ENCODE peak calls at places on chromosomes 1 and 21, in five cellular contexts. One of them, this sample, is unnamed.
A peak's percentile ranks its signal among the peaks of the same experiment; 100 is the strongest.

GRCh38 chr1:98794196-98794886 is 132.8 kb downstream of the SNX7 start:
- DNase-seq in HepG2: peak; percentile 42
- DNase-seq in H1: peak; percentile 19
- DNase-seq in A549: peak; percentile 56
- DNase-seq in K562: peak; percentile 12
- DNase-seq in this sample: peak; percentile 80

GRCh38 chr21:41130883-41131282 is 37.1 kb upstream of the BACE2 start:
- DNase-seq in K562: no peak
- DNase-seq in A549: no peak
- DNase-seq in H1: no peak
- DNase-seq in HepG2: no peak
- DNase-seq in this sample: no peak

GRCh38 chr1:151134396-151134795 is 12.0 kb downstream of the SEMA6C start:
- DNase-seq in H1: no peak
- DNase-seq in K562: no peak
- DNase-seq in HepG2: no peak
- DNase-seq in A549: no peak
- DNase-seq in this sample: no peak

GRCh38 chr1:228098323-228098931 is 4.7 kb downstream of the C1orf35 start:
- DNase-seq in A549: no peak
- DNase-seq in H1: no peak
- DNase-seq in HepG2: no peak
- DNase-seq in K562: peak; percentile 9
- DNase-seq in this sample: no peak

GRCh38 chr21:42843021-42843420 is 36.3 kb downstream of the WDR4 start:
- DNase-seq in K562: no peak
- DNase-seq in HepG2: no peak
- DNase-seq in H1: no peak
- DNase-seq in A549: no peak
- DNase-seq in this sample: no peak

GRCh38 chr1:56715161-56715560 is 70.0 kb downstream of the PRKAA2 start:
- DNase-seq in K562: no peak
- DNase-seq in HepG2: no peak
- DNase-seq in A549: no peak
- DNase-seq in H1: no peak
- DNase-seq in this sample: no peak

GRCh38 chr1:234777850-234778214 is 167.9 kb upstream of the IRF2BP2 start:
- DNase-seq in H1: no peak
- DNase-seq in A549: no peak
- DNase-seq in K562: no peak
- DNase-seq in HepG2: no peak
- DNase-seq in this sample: no peak

GRCh38 chr1:42258218-42258617 is 76.8 kb downstream of the FOXJ3 start:
- DNase-seq in H1: no peak
- DNase-seq in HepG2: no peak
- DNase-seq in A549: no peak
- DNase-seq in K562: no peak
- DNase-seq in this sample: no peak

GRCh38 chr1:55217226-55217996 is 2.2 kb upstream of the USP24 start:
- DNase-seq in H1: no peak
- DNase-seq in K562: peak; percentile 38
- DNase-seq in HepG2: no peak
- DNase-seq in A549: no peak
- DNase-seq in this sample: peak; percentile 63

GRCh38 chr1:227759345-227760300 is 24.4 kb downstream of the SNAP47 start:
- DNase-seq in K562: no peak
- DNase-seq in H1: no peak
- DNase-seq in A549: no peak
- DNase-seq in HepG2: no peak
- DNase-seq in this sample: peak; percentile 18

GRCh38 chr1:85464497-85465098 is 361 bp downstream of the DDAH1 start:
- DNase-seq in A549: peak; percentile 55
- DNase-seq in K562: no peak
- DNase-seq in HepG2: peak; percentile 40
- DNase-seq in H1: peak; percentile 34
- DNase-seq in this sample: peak; percentile 90

GRCh38 chr1:54239603-54240002 is 39.6 kb downstream of the MRPL37 start:
- DNase-seq in H1: no peak
- DNase-seq in A549: no peak
- DNase-seq in HepG2: no peak
- DNase-seq in K562: no peak
- DNase-seq in this sample: no peak

GRCh38 chr1:234610061-234610581 is at the start of gene IRF2BP2:
- DNase-seq in A549: peak; percentile 89
- DNase-seq in H1: no peak
- DNase-seq in HepG2: peak; percentile 68
- DNase-seq in K562: peak; percentile 98
- DNase-seq in this sample: peak; percentile 87

GRCh38 chr1:182317489-182318180 is 74.0 kb downstream of the GLUL start:
- DNase-seq in HepG2: no peak
- DNase-seq in H1: no peak
- DNase-seq in A549: no peak
- DNase-seq in K562: no peak
- DNase-seq in this sample: no peak

GRCh38 chr1:242025681-242026080 is 26.8 kb upstream of the MAP1LC3C start:
- DNase-seq in HepG2: no peak
- DNase-seq in H1: no peak
- DNase-seq in K562: no peak
- DNase-seq in A549: no peak
- DNase-seq in this sample: no peak

GRCh38 chr1:172654535-172654934 is 4.4 kb upstream of the FASLG start:
- DNase-seq in HepG2: no peak
- DNase-seq in K562: no peak
- DNase-seq in A549: peak; percentile 41
- DNase-seq in H1: no peak
- DNase-seq in this sample: peak; percentile 33

GRCh38 chr1:79497193-79497773 is 490.8 kb upstream of the ADGRL4 start:
- DNase-seq in HepG2: peak; percentile 3
- DNase-seq in A549: peak; percentile 20
- DNase-seq in K562: peak; percentile 12
- DNase-seq in H1: no peak
- DNase-seq in this sample: peak; percentile 49

GRCh38 chr1:201119206-201119814 is 7.1 kb upstream of the CACNA1S start:
- DNase-seq in K562: peak; percentile 81
- DNase-seq in H1: no peak
- DNase-seq in A549: peak; percentile 62
- DNase-seq in HepG2: peak; percentile 22
- DNase-seq in this sample: peak; percentile 47

GRCh38 chr1:226749467-226749866 is 10.4 kb upstream of the ITPKB start:
- DNase-seq in K562: no peak
- DNase-seq in H1: no peak
- DNase-seq in HepG2: no peak
- DNase-seq in A549: no peak
- DNase-seq in this sample: no peak

DNA sequence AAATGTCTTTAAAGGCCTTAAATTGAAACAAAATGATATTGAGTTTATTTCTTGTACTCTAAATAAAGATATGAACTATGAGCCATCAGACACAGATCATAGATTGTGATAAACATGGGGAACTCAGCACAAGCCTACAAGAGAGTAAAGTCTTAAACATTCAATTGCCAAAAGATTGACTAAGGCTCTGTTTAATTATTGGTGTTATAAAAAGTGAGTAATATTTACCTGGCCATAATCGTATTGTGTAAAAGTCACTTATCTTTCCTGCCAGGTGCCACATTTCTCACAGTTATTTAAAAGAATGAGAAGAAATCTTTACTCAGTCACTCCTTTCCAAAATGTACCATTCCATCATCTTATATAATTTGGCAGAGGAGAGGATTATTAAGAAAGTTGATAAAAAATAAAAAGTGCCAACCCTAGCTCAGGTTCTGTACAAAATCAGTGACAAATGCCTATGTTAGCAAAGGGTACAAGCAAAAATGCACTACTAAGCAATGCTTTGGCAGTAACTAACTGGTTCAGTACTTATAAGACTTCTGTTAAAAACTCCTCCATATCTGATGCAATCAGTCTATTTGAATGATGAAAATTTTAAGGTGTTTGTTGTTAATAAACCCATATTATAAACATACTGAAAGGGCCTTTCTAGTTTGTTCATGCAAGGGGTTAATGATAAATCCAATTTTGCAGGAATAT is 5.8 kb upstream of the NR5A2 start:
- DNase-seq in K562: no peak
- DNase-seq in H1: no peak
- DNase-seq in HepG2: no peak
- DNase-seq in A549: peak; percentile 26
- DNase-seq in this sample: no peak
- H3K4me1 ChIP-seq in K562: no peaks in the 10 kb centered on the region
- H3K4me1 ChIP-seq in H1: no peaks in the 10 kb centered on the region
- H3K4me1 ChIP-seq in HepG2: no peaks in the 10 kb centered on the region
- H3K4me1 ChIP-seq in A549: peaks cover 53% of the 10 kb centered on the region
- H3K4me1 ChIP-seq in this sample: no peaks in the 10 kb centered on the region

GRCh38 chr1:9200441-9200840 is 34.1 kb upstream of the H6PD start:
- DNase-seq in A549: no peak
- DNase-seq in K562: no peak
- DNase-seq in H1: no peak
- DNase-seq in HepG2: no peak
- DNase-seq in this sample: no peak
- H3K4me2 ChIP-seq in A549: no peak overlapping the region
- H3K4me2 ChIP-seq in K562: no peak overlapping the region
- H3K4me2 ChIP-seq in H1: no peak overlapping the region
- H3K4me2 ChIP-seq in HepG2: no peak overlapping the region
- H3K4me2 ChIP-seq in this sample: no peak overlapping the region

GRCh38 chr1:26994772-26995625 is 1.5 kb downstream of the TRNP1 start:
- DNase-seq in H1: no peak
- DNase-seq in A549: no peak
- DNase-seq in HepG2: no peak
- DNase-seq in K562: no peak
- DNase-seq in this sample: no peak

GRCh38 chr1:26996024-26996423 is 2.5 kb downstream of the TRNP1 start:
- DNase-seq in A549: peak; percentile 34
- DNase-seq in K562: no peak
- DNase-seq in HepG2: no peak
- DNase-seq in H1: no peak
- DNase-seq in this sample: no peak

GRCh38 chr1:26993237-26994019 is at the start of gene TRNP1:
- DNase-seq in A549: peak; percentile 91
- DNase-seq in H1: no peak
- DNase-seq in K562: peak; percentile 99
- DNase-seq in HepG2: peak; percentile 88
- DNase-seq in this sample: peak; percentile 50

GRCh38 chr1:26994020-26994745 is 691 bp downstream of the TRNP1 start:
- DNase-seq in H1: no peak
- DNase-seq in HepG2: no peak
- DNase-seq in K562: peak; percentile 53
- DNase-seq in A549: no peak
- DNase-seq in this sample: no peak

GRCh38 chr1:26991310-26992116 is 2.0 kb upstream of the TRNP1 start:
- DNase-seq in K562: peak; percentile 57
- DNase-seq in H1: no peak
- DNase-seq in A549: peak; percentile 91
- DNase-seq in HepG2: peak; percentile 93
- DNase-seq in this sample: no peak
- TF ChIP-seq JUN in K562: peak; percentile 18
- TF ChIP-seq JUN in H1: no peak
- TF ChIP-seq JUN in A549: peak; percentile 28
- TF ChIP-seq JUN in HepG2: peak; percentile 93
- TF ChIP-seq JUN in this sample: no peak

GRCh38 chr1:206787956-206788355 is 15.7 kb upstream of the IL10 start:
- DNase-seq in K562: no peak
- DNase-seq in H1: no peak
- DNase-seq in A549: no peak
- DNase-seq in HepG2: no peak
- DNase-seq in this sample: no peak
- H3K4me1 ChIP-seq in K562: no peaks in the 10 kb centered on the region
- H3K4me1 ChIP-seq in H1: no peaks in the 10 kb centered on the region
- H3K4me1 ChIP-seq in A549: no peaks in the 10 kb centered on the region
- H3K4me1 ChIP-seq in HepG2: no peaks in the 10 kb centered on the region
- H3K4me1 ChIP-seq in this sample: no peaks in the 10 kb centered on the region

GRCh38 chr1:167937709-167938010 is 788 bp upstream of the MPC2 start:
- DNase-seq in H1: no peak
- DNase-seq in A549: no peak
- DNase-seq in K562: no peak
- DNase-seq in HepG2: no peak
- DNase-seq in this sample: no peak

GRCh38 chr1:167943541-167943940 is 6.7 kb upstream of the MPC2 start:
- DNase-seq in K562: no peak
- DNase-seq in H1: no peak
- DNase-seq in A549: no peak
- DNase-seq in HepG2: no peak
- DNase-seq in this sample: no peak

GRCh38 chr1:167938083-167938482 is 1.2 kb upstream of the MPC2 start:
- DNase-seq in K562: peak; percentile 27
- DNase-seq in H1: no peak
- DNase-seq in HepG2: peak; percentile 12
- DNase-seq in A549: peak; percentile 9
- DNase-seq in this sample: peak; percentile 21

GRCh38 chr1:167936930-167937708 is at the start of gene MPC2:
- DNase-seq in K562: peak; percentile 90
- DNase-seq in HepG2: peak; percentile 62
- DNase-seq in H1: no peak
- DNase-seq in A549: peak; percentile 59
- DNase-seq in this sample: peak; percentile 71

DNA sequence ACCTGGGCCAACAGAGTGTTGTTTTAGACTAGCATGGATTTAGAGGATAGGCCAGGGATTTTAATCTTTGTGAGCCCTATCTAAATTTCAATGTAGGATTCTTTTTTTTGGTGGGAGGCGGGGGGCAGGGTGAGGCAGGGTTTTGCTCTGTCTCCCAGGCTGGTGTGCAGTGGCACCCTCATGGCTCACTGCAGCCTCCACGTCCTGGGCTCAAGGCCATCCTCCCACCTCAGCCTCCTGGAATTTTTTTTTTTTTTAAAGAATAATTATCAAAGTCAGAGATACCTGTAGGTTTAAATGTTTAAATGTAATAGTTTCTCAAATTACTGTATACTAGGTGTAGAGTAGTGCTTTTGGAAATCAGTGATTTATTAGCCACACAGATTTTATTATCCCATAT is 3.4 kb upstream of the MPC2 start:
- DNase-seq in HepG2: no peak
- DNase-seq in H1: no peak
- DNase-seq in K562: no peak
- DNase-seq in A549: no peak
- DNase-seq in this sample: no peak
- H3K4me2 ChIP-seq in HepG2: peak overlapping the region; percentile 12
- H3K4me2 ChIP-seq in H1: no peak overlapping the region
- H3K4me2 ChIP-seq in K562: no peak overlapping the region
- H3K4me2 ChIP-seq in A549: no peak overlapping the region
- H3K4me2 ChIP-seq in this sample: no peak overlapping the region

DNA sequence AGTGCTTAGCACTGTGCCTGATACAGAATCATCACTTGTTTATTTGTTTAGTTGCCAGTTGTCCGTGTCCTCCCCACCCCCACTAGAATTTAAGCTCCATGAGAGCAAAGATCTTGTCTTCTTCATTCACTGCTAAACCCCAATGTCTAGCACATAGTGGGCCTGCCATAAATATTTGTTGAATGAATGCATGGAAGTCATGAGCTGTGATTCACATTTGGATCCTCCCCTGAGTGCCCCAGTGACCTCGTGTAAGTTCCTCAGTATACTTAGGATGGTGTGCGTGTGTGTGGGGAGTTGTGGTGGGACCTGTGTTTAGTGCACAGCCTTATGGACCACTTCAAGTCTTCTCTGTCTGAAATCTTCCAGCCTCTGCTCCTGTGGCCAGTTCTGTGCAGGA is 23.1 kb downstream of the IER5 start:
- DNase-seq in K562: no peak
- DNase-seq in HepG2: peak; percentile 13
- DNase-seq in A549: peak; percentile 65
- DNase-seq in H1: no peak
- DNase-seq in this sample: no peak
- TF ChIP-seq JUN in K562: no peak
- TF ChIP-seq JUN in HepG2: no peak
- TF ChIP-seq JUN in A549: no peak
- TF ChIP-seq JUN in H1: no peak
- TF ChIP-seq JUN in this sample: no peak

GRCh38 chr1:165898837-165899236 is 71.4 kb downstream of the UCK2 start:
- DNase-seq in K562: no peak
- DNase-seq in A549: peak; percentile 35
- DNase-seq in HepG2: no peak
- DNase-seq in H1: no peak
- DNase-seq in this sample: peak; percentile 70
- H3K4me1 ChIP-seq in K562: no peaks in the 10 kb centered on the region
- H3K4me1 ChIP-seq in A549: peaks cover 20% of the 10 kb centered on the region
- H3K4me1 ChIP-seq in HepG2: peaks cover 50% of the 10 kb centered on the region
- H3K4me1 ChIP-seq in H1: peaks cover 3% of the 10 kb centered on the region
- H3K4me1 ChIP-seq in this sample: peaks cover 83% of the 10 kb centered on the region